ENCODE peak calls at places on chromosomes 5 and 9, in nine cellular contexts. J is heart left ventricle, S is epithelial cell of proximal tubule, G is fibroblast of lung, R is tibial artery, A is fibroblast of pulmonary artery, U is lower leg skin, E is prostate gland, C is lower lobe of right lung. P is an unnamed sample.

GRCh38 chr5:148267972-148268371 is 622 bp upstream of the SPINK13 start:
- DNase-seq in G (no peak), A (no peak), J (no peak), S (peak), U (no peak), E (no peak), R (no peak), C (no peak), P (peak)

GRCh38 chr9:113178087-113178486 is 27.3 kb downstream of the SLC31A2 start:
- DNase-seq in G (peak), R (no peak), E (no peak), C (no peak), J (no peak), S (no peak), A (peak), U (no peak), P (no peak)

GRCh38 chr5:32522429-32523143 is 62.8 kb upstream of the SUB1 start:
- DNase-seq in C (peak), R (peak), E (no peak), J (peak), S (no peak), G (peak), U (peak), A (peak), P (no peak)

GRCh38 chr5:170216262-170216864 is 16.4 kb upstream of the C5orf58 start:
- DNase-seq in R (no peak), S (no peak), J (no peak), A (peak), C (no peak), G (peak), E (no peak), U (no peak), P (peak)

GRCh38 chr9:96189995-96190394 is 112.0 kb downstream of the HSD17B3 start:
- DNase-seq in R (no peak), A (no peak), E (no peak), U (no peak), S (no peak), J (no peak), G (no peak), C (no peak), P (no peak)

GRCh38 chr9:70539007-70539406 is 124.5 kb upstream of the KLF9 start:
- DNase-seq in C (no peak), J (no peak), S (no peak), G (no peak), A (no peak), U (no peak), R (no peak), E (no peak), P (no peak)

GRCh38 chr9:36823934-36824333 is 210.1 kb downstream of the PAX5 start:
- DNase-seq in R (no peak), G (no peak), J (no peak), U (peak), E (no peak), A (no peak), S (no peak), C (no peak), P (no peak)

GRCh38 chr5:78538240-78538850 is 110.2 kb downstream of the LHFPL2 start:
- DNase-seq in J (no peak), S (no peak), A (no peak), G (no peak), R (no peak), E (no peak), C (no peak), U (peak), P (no peak)

GRCh38 chr9:976258-976804 is at the start of gene DMRT3:
- DNase-seq in A (no peak), S (no peak), C (no peak), R (no peak), J (no peak), G (no peak), E (no peak), U (peak), P (no peak)

GRCh38 chr5:179154991-179155955 is 95.1 kb downstream of the ZNF354C start:
- DNase-seq in E (no peak), S (no peak), A (no peak), C (peak), U (no peak), J (no peak), R (peak), G (no peak), P (no peak)

GRCh38 chr5:161299053-161299452 is 247.5 kb downstream of the GABRB2 start:
- DNase-seq in A (no peak), J (no peak), S (no peak), C (no peak), E (no peak), U (no peak), R (no peak), G (no peak), P (no peak)

GRCh38 chr5:1197876-1198666 is 3.3 kb upstream of the SLC6A19 start:
- DNase-seq in G (no peak), A (no peak), S (no peak), U (no peak), E (no peak), R (no peak), C (peak), J (no peak), P (no peak)

GRCh38 chr9:128145951-128146351 is 3.3 kb upstream of the LCN2 start:
- DNase-seq in U (no peak), C (peak), E (no peak), A (no peak), S (no peak), G (no peak), J (peak), R (no peak), P (no peak)

GRCh38 chr5:159560073-159560472 is 229.8 kb upstream of the IL12B start:
- DNase-seq in S (no peak), J (no peak), G (no peak), R (no peak), A (no peak), E (no peak), U (no peak), C (no peak), P (no peak)

GRCh38 chr9:131500939-131501541 is 1.7 kb upstream of the POMT1 start:
- DNase-seq in E (no peak), J (no peak), U (no peak), C (no peak), S (no peak), R (no peak), G (peak), A (peak), P (peak)

GRCh38 chr9:89466451-89467277 is 31.2 kb downstream of the SEMA4D start:
- DNase-seq in A (no peak), S (peak), J (no peak), G (no peak), E (no peak), C (no peak), U (peak), R (no peak), P (peak)

GRCh38 chr5:1523480-1523792 is 324 bp downstream of the LPCAT1 start:
- DNase-seq in G (no peak), S (no peak), R (no peak), J (no peak), A (no peak), E (no peak), U (no peak), C (peak), P (no peak)

GRCh38 chr9:97703437-97704326 is 6.5 kb upstream of the XPA start:
- DNase-seq in U (no peak), J (no peak), S (peak), C (no peak), G (peak), E (peak), R (no peak), A (peak), P (peak)

GRCh38 chr9:89191004-89191403 is 12.4 kb upstream of the SHC3 start:
- DNase-seq in U (no peak), J (no peak), E (no peak), R (no peak), S (no peak), C (no peak), G (no peak), A (no peak), P (no peak)

GRCh38 chr5:108727154-108727638 is 20.5 kb upstream of the FER start:
- DNase-seq in S (no peak), U (peak), E (peak), C (peak), A (peak), J (peak), R (peak), G (peak), P (no peak)

GRCh38 chr5:132714456-132715307 is 22.7 kb downstream of the KIF3A start:
- DNase-seq in C (no peak), G (peak), R (no peak), A (peak), U (no peak), S (no peak), J (no peak), E (no peak), P (no peak)

GRCh38 chr9:374726-375125 is 160.1 kb downstream of the DOCK8 start:
- DNase-seq in J (no peak), C (no peak), U (no peak), R (no peak), A (no peak), S (no peak), E (no peak), G (no peak), P (no peak)

GRCh38 chr5:1746371-1747078 is 53.1 kb downstream of the MRPL36 start:
- DNase-seq in E (no peak), J (no peak), U (peak), R (no peak), G (no peak), S (no peak), A (no peak), C (peak), P (no peak)

GRCh38 chr9:107144475-107144874 is 138.6 kb upstream of the RAD23B start:
- DNase-seq in J (no peak), C (no peak), G (no peak), R (no peak), E (no peak), S (no peak), U (no peak), A (no peak), P (no peak)

GRCh38 chr5:61702784-61703183 is 370.7 kb downstream of the ZSWIM6 start:
- DNase-seq in C (no peak), U (no peak), R (no peak), A (no peak), S (no peak), G (no peak), J (no peak), E (no peak), P (no peak)

GRCh38 chr9:136095495-136096058 is 488 bp upstream of the NACC2 start:
- DNase-seq in R (no peak), S (no peak), J (peak), U (no peak), G (no peak), E (no peak), A (peak), C (peak), P (no peak)

GRCh38 chr5:132434391-132434790 is 56.2 kb downstream of the IRF1 start:
- DNase-seq in C (no peak), G (no peak), U (peak), S (no peak), A (no peak), E (no peak), R (no peak), J (no peak), P (no peak)

GRCh38 chr9:129208191-129209091 is 30.4 kb upstream of the IER5L start:
- DNase-seq in J (no peak), A (no peak), S (no peak), U (no peak), E (no peak), R (no peak), C (no peak), G (no peak), P (no peak)

GRCh38 chr9:113564804-113565237 is 101.3 kb downstream of the RGS3 start:
- DNase-seq in S (no peak), A (peak), E (peak), R (peak), G (peak), C (peak), J (peak), U (peak), P (no peak)

GRCh38 chr9:83056180-83056579 is 6.8 kb downstream of the RASEF start:
- DNase-seq in C (no peak), U (no peak), J (no peak), E (peak), G (no peak), R (no peak), A (no peak), S (no peak), P (no peak)

GRCh38 chr5:141757402-141757801 is 75.4 kb upstream of the ARAP3 start:
- DNase-seq in C (no peak), J (no peak), S (no peak), U (no peak), E (no peak), A (peak), R (no peak), G (peak), P (no peak)

GRCh38 chr5:1657161-1657741 is 133.5 kb upstream of the LPCAT1 start:
- DNase-seq in E (no peak), S (no peak), J (no peak), G (no peak), U (peak), R (no peak), C (no peak), A (no peak), P (no peak)

GRCh38 chr5:143279698-143280097 is 123.8 kb downstream of the NR3C1 start:
- DNase-seq in E (no peak), J (no peak), S (no peak), A (no peak), C (no peak), G (no peak), R (no peak), U (no peak), P (no peak)

GRCh38 chr5:115816226-115817042 is at the start of gene CDO1:
- DNase-seq in A (peak), R (peak), U (peak), J (peak), C (peak), E (no peak), G (peak), S (no peak), P (no peak)

GRCh38 chr5:53048248-53048647 is 59.1 kb downstream of the ITGA2 start:
- DNase-seq in R (no peak), E (no peak), C (no peak), U (no peak), S (no peak), A (no peak), G (no peak), J (no peak), P (no peak)
- H3K4me3 ChIP-seq in R (no peak), E (no peak), C (no peak), U (no peak), S (no peak), A (no peak), G (no peak), J (no peak), P (no peak)

DNA sequence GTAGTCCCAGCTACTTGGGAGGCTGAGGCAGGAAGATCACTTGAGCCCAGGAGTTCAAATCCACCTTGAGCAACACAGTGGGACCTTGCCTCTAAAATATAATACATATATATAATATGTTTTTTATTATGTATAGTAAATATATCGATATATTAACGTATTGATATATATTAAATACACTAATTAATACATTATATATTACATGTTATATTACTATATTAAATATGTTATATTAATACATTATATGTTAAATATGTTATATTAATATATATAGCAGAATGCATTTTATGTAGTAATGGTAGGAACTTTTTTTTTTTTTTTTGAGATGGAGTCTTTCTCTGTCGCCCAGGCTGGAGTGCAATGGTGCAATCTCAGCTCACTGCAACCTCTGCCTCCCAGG is 18.1 kb upstream of the BNC2 start:
- DNase-seq in R (no peak), U (no peak), G (no peak), J (no peak), C (no peak), E (no peak), S (no peak), A (no peak), P (no peak)
- TF ChIP-seq CTCF in R (no peak), U (no peak), G (no peak), J (no peak), C (no peak), E (no peak), S (no peak), A (no peak), P (no peak)

DNA sequence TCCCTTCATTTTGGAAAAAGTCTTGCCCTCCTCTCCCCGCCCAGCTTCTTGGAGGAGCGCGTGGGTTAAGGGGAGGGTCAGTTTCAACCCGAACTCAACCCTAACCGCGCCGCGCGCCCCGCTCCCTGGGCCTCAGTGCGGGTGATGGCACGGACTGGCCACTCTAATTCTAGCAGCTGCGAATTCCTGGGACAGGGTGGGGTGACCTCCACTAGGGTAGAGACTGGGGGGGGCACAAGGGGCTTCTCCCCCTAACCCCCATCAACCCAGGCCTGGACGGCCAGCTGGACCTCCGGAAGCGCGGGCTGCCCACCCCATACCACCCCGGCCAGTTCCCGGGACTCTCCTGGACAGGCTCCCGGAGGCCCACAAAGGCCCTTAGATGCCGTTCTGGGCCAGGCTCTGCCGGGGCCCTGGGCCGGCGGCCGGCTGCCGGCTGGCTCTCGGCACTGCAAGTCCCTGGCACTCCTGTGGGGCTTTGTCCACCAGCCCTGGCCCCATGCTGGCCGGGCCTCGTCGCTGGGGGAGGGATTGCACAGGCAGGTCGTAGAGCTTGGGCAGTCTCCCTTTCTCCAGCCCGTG is 7.2 kb upstream of the PSD2 start:
- DNase-seq in C (peak), S (no peak), A (no peak), U (no peak), E (peak), G (no peak), R (peak), J (peak), P (no peak)
- H3K4me3 ChIP-seq in C (peak), S (peak), A (peak), U (no peak), E (peak), G (no peak), R (peak), J (no peak), P (no peak)

GRCh38 chr9:109119439-109120203 is at the start of gene TMEM245:
- DNase-seq in E (peak), U (peak), A (peak), G (peak), R (peak), J (peak), C (peak), S (peak), P (peak)
- TF ChIP-seq CTCF in E (no peak), U (no peak), A (no peak), G (no peak), R (no peak), J (no peak), C (peak), S (no peak), P (no peak)

DNA sequence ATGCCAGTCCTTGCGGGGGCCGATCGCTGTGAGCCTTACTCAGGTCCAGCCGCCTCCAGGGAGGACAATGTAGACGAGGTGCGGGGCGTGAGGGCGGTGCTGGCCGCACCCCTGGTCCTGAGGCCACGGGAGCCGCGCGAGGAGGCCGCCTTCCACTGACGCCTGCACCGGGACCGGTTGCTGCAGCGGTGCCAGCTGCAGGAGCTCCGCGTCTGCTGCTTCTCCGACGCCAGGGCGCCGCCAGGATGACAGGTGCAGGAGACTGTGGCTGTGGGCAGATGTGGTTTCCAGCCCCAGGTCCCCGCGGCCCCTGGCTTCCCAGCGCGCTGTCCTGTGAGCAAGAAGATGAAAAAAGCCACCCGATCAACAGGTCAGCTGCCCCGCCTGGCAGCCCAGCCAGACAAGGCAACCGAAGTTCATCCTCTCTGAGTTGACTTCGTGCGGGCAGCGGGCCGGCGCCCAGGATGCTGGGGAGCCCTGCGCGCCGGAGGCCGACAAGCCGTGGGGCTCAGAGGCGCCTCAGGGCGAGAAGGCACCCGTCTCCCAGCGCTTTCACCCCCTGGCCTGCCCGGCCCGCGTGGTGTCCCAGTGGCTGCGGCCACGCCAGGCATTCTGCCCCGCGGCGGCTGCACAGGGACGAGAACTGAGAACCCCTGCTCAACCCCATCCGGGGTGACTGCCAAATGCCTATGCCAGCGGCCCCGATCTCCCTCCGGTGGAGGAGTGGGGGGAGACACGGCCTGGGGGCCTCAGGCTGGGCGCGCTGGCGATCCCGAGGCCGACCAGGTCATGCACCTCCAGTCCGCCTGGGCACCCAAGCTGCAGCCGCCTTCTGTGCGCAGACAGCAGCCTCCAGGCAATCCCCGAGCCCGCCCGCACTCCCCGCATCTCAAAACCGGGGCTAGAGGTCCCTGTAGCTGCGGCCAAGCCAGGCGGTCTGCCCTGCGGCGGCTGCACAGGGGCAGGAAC is 43.4 kb upstream of the BICD2 start:
- DNase-seq in E (no peak), R (no peak), S (no peak), J (no peak), A (no peak), C (no peak), G (no peak), U (no peak), P (no peak)
- H3K4me3 ChIP-seq in E (peak), R (no peak), S (no peak), J (peak), A (no peak), C (peak), G (no peak), U (no peak), P (no peak)

GRCh38 chr5:11620172-11620571 is 284.1 kb downstream of the CTNND2 start:
- DNase-seq in G (no peak), R (no peak), E (no peak), S (no peak), C (no peak), A (no peak), J (no peak), U (no peak), P (no peak)

GRCh38 chr5:11622785-11623184 is 281.5 kb downstream of the CTNND2 start:
- DNase-seq in U (no peak), R (no peak), A (no peak), G (no peak), E (no peak), J (no peak), S (no peak), C (no peak), P (no peak)

GRCh38 chr5:11617080-11617479 is 287.2 kb downstream of the CTNND2 start:
- DNase-seq in E (no peak), S (no peak), J (no peak), C (no peak), G (no peak), R (no peak), A (no peak), U (no peak), P (no peak)

DNA sequence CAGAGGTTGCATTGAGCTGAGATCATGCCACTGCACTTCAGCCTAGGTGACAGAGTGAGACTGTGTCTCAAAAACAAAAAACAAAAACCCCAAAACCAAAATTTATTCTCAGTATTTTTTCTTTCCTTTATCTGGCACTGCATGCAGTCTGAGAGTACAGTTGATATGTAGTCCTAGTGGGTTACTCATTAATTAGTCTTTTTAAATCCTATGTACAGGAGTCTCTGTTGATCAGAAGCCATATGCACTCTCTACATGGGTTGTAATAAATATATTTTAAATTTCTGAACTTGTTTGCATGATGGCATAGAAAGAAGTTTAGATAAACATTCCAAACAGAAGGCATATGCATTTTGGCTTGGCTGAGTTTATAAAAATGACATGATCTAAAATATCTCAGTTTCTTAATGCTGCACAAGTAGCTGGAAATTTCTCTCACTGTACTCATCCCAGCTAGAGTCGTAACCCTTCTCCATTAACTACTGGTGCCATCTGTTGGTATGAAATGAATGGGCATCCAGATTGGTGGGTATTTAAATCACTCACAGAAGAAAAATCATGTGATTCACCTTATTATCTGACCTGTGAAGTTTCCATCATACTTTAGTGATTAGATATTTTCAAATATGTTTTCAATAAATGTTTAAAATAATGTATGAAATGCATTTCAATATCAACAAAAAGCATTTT is 284.8 kb downstream of the CTNND2 start:
- DNase-seq in S (no peak), A (no peak), J (no peak), E (peak), G (no peak), U (no peak), C (no peak), R (no peak), P (no peak)
- TF ChIP-seq CTCF in S (peak), A (no peak), J (no peak), E (no peak), G (no peak), U (no peak), C (peak), R (no peak), P (peak)